ENCODE peak calls at places on chromosome X, in seven cellular contexts. One of them, this sample, is unnamed.

GRCh38 chrX:154484255-154485149 is 1.9 kb downstream of the UBL4A start:
- DNase-seq in GM23338: no peak
- DNase-seq in substantia nigra: no peak
- DNase-seq in T-helper 9 cell: no peak
- DNase-seq in neural crest cell: no peak
- DNase-seq in GM13976: no peak
- DNase-seq in cardiac muscle cell: no peak
- DNase-seq in this sample: no peak

GRCh38 chrX:1542994-1543725 is 6.2 kb upstream of the P2RY8 start:
- DNase-seq in GM23338: no peak
- DNase-seq in substantia nigra: no peak
- DNase-seq in T-helper 9 cell: no peak
- DNase-seq in neural crest cell: no peak
- DNase-seq in GM13976: no peak
- DNase-seq in cardiac muscle cell: no peak
- DNase-seq in this sample: no peak

GRCh38 chrX:134797390-134797700 is 139.1 kb upstream of the PLAC1 start:
- DNase-seq in GM23338: no peak
- DNase-seq in substantia nigra: no peak
- DNase-seq in T-helper 9 cell: no peak
- DNase-seq in neural crest cell: no peak
- DNase-seq in GM13976: no peak
- DNase-seq in cardiac muscle cell: no peak
- DNase-seq in this sample: no peak

GRCh38 chrX:155718964-155719586 is 106.3 kb upstream of the TMLHE start:
- DNase-seq in GM23338: no peak
- DNase-seq in substantia nigra: no peak
- DNase-seq in T-helper 9 cell: no peak
- DNase-seq in neural crest cell: no peak
- DNase-seq in GM13976: no peak
- DNase-seq in cardiac muscle cell: no peak
- DNase-seq in this sample: no peak

GRCh38 chrX:74449937-74450330 is 28.6 kb downstream of the SLC16A2 start:
- DNase-seq in GM23338: no peak
- DNase-seq in substantia nigra: no peak
- DNase-seq in T-helper 9 cell: no peak
- DNase-seq in neural crest cell: no peak
- DNase-seq in GM13976: no peak
- DNase-seq in cardiac muscle cell: peak
- DNase-seq in this sample: no peak

GRCh38 chrX:154802838-154803410 is 2.4 kb downstream of the MPP1 start:
- DNase-seq in GM23338: no peak
- DNase-seq in substantia nigra: no peak
- DNase-seq in T-helper 9 cell: no peak
- DNase-seq in neural crest cell: no peak
- DNase-seq in GM13976: no peak
- DNase-seq in cardiac muscle cell: no peak
- DNase-seq in this sample: no peak

GRCh38 chrX:1483843-1484637 is 31.3 kb upstream of the ASMTL start:
- DNase-seq in GM23338: no peak
- DNase-seq in substantia nigra: no peak
- DNase-seq in T-helper 9 cell: no peak
- DNase-seq in neural crest cell: no peak
- DNase-seq in GM13976: peak
- DNase-seq in cardiac muscle cell: no peak
- DNase-seq in this sample: no peak

GRCh38 chrX:118348186-118348810 is 2.4 kb downstream of the WDR44 start:
- DNase-seq in GM23338: peak
- DNase-seq in substantia nigra: no peak
- DNase-seq in T-helper 9 cell: no peak
- DNase-seq in neural crest cell: no peak
- DNase-seq in GM13976: no peak
- DNase-seq in cardiac muscle cell: no peak
- DNase-seq in this sample: no peak

GRCh38 chrX:119488749-119489148 is 20.5 kb downstream of the SLC25A5 start:
- DNase-seq in GM23338: peak
- DNase-seq in substantia nigra: no peak
- DNase-seq in T-helper 9 cell: peak
- DNase-seq in neural crest cell: peak
- DNase-seq in GM13976: peak
- DNase-seq in cardiac muscle cell: peak
- DNase-seq in this sample: peak

GRCh38 chrX:23497919-23498318 is 163.3 kb downstream of the PTCHD1 start:
- DNase-seq in GM23338: no peak
- DNase-seq in substantia nigra: no peak
- DNase-seq in T-helper 9 cell: no peak
- DNase-seq in neural crest cell: no peak
- DNase-seq in GM13976: no peak
- DNase-seq in cardiac muscle cell: no peak
- DNase-seq in this sample: no peak

GRCh38 chrX:103175944-103176753 is 38.8 kb upstream of the BEX4 start:
- DNase-seq in GM23338: peak
- DNase-seq in substantia nigra: no peak
- DNase-seq in T-helper 9 cell: peak
- DNase-seq in neural crest cell: peak
- DNase-seq in GM13976: peak
- DNase-seq in cardiac muscle cell: peak
- DNase-seq in this sample: peak

GRCh38 chrX:79592259-79592658 is 225.1 kb upstream of the ITM2A start:
- DNase-seq in GM23338: peak
- DNase-seq in substantia nigra: no peak
- DNase-seq in T-helper 9 cell: no peak
- DNase-seq in neural crest cell: no peak
- DNase-seq in GM13976: no peak
- DNase-seq in cardiac muscle cell: no peak
- DNase-seq in this sample: no peak

GRCh38 chrX:20680998-20681397 is 414.3 kb upstream of the RPS6KA3 start:
- DNase-seq in GM23338: no peak
- DNase-seq in substantia nigra: no peak
- DNase-seq in T-helper 9 cell: no peak
- DNase-seq in neural crest cell: no peak
- DNase-seq in GM13976: no peak
- DNase-seq in cardiac muscle cell: peak
- DNase-seq in this sample: peak

GRCh38 chrX:19799319-19800182 is 87.8 kb downstream of the SH3KBP1 start:
- DNase-seq in GM23338: no peak
- DNase-seq in substantia nigra: no peak
- DNase-seq in T-helper 9 cell: no peak
- DNase-seq in neural crest cell: no peak
- DNase-seq in GM13976: no peak
- DNase-seq in cardiac muscle cell: peak
- DNase-seq in this sample: no peak

GRCh38 chrX:102950908-102951866 is 14.1 kb downstream of the RAB40AL start:
- DNase-seq in GM23338: peak
- DNase-seq in substantia nigra: no peak
- DNase-seq in T-helper 9 cell: peak
- DNase-seq in neural crest cell: peak
- DNase-seq in GM13976: peak
- DNase-seq in cardiac muscle cell: peak
- DNase-seq in this sample: peak

GRCh38 chrX:153611298-153612095 is 12.6 kb upstream of the CCNQ start:
- DNase-seq in GM23338: no peak
- DNase-seq in substantia nigra: no peak
- DNase-seq in T-helper 9 cell: no peak
- DNase-seq in neural crest cell: no peak
- DNase-seq in GM13976: no peak
- DNase-seq in cardiac muscle cell: no peak
- DNase-seq in this sample: no peak

GRCh38 chrX:68989865-68990606 is 161.2 kb downstream of the EFNB1 start:
- DNase-seq in GM23338: peak
- DNase-seq in substantia nigra: no peak
- DNase-seq in T-helper 9 cell: no peak
- DNase-seq in neural crest cell: peak
- DNase-seq in GM13976: peak
- DNase-seq in cardiac muscle cell: peak
- DNase-seq in this sample: no peak

GRCh38 chrX:123797543-123798447 is 62.1 kb upstream of the XIAP start:
- DNase-seq in GM23338: no peak
- DNase-seq in substantia nigra: no peak
- DNase-seq in T-helper 9 cell: no peak
- DNase-seq in neural crest cell: no peak
- DNase-seq in GM13976: no peak
- DNase-seq in cardiac muscle cell: no peak
- DNase-seq in this sample: no peak

GRCh38 chrX:43552703-43553102 is 103.4 kb upstream of the MAOA start:
- DNase-seq in GM23338: no peak
- DNase-seq in substantia nigra: no peak
- DNase-seq in T-helper 9 cell: no peak
- DNase-seq in neural crest cell: no peak
- DNase-seq in GM13976: no peak
- DNase-seq in cardiac muscle cell: no peak
- DNase-seq in this sample: no peak

GRCh38 chrX:136747003-136747986 is 33.4 kb downstream of the ARHGEF6 start:
- DNase-seq in GM23338: no peak
- DNase-seq in substantia nigra: no peak
- DNase-seq in T-helper 9 cell: no peak
- DNase-seq in neural crest cell: no peak
- DNase-seq in GM13976: no peak
- DNase-seq in cardiac muscle cell: no peak
- DNase-seq in this sample: no peak

GRCh38 chrX:9163153-9163790 is 129.3 kb upstream of the FAM9B start:
- DNase-seq in GM23338: no peak
- DNase-seq in substantia nigra: no peak
- DNase-seq in T-helper 9 cell: no peak
- DNase-seq in neural crest cell: no peak
- DNase-seq in GM13976: no peak
- DNase-seq in cardiac muscle cell: peak
- DNase-seq in this sample: no peak

GRCh38 chrX:44872319-44872816 is 620 bp upstream of the KDM6A start:
- DNase-seq in GM23338: peak
- DNase-seq in substantia nigra: peak
- DNase-seq in T-helper 9 cell: peak
- DNase-seq in neural crest cell: no peak
- DNase-seq in GM13976: peak
- DNase-seq in cardiac muscle cell: peak
- DNase-seq in this sample: no peak

GRCh38 chrX:70293621-70294020 is 3.7 kb downstream of the KIF4A start:
- DNase-seq in GM23338: no peak
- DNase-seq in substantia nigra: no peak
- DNase-seq in T-helper 9 cell: no peak
- DNase-seq in neural crest cell: no peak
- DNase-seq in GM13976: no peak
- DNase-seq in cardiac muscle cell: no peak
- DNase-seq in this sample: no peak